ENCODE peak calls at places on chromosomes 16 and 17, in eight cellular contexts. One of them, this sample, is unnamed.

GRCh38 chr17:41571561-41572434 is at the start of gene KRT9:
- DNase-seq in stomach: no peak
- DNase-seq in endodermal cell: peak; percentile 43
- DNase-seq in IMR-90: no peak
- DNase-seq in A549: no peak
- DNase-seq in lung: no peak
- DNase-seq in GM23338: no peak
- DNase-seq in thoracic aorta: no peak
- DNase-seq in this sample: no peak

GRCh38 chr16:56513972-56514371 is 5.9 kb downstream of the BBS2 start:
- DNase-seq in stomach: peak; percentile 48
- DNase-seq in thoracic aorta: no peak
- DNase-seq in lung: no peak
- DNase-seq in endodermal cell: peak; percentile 62
- DNase-seq in A549: peak; percentile 51
- DNase-seq in GM23338: peak; percentile 70
- DNase-seq in IMR-90: peak; percentile 74
- DNase-seq in this sample: peak; percentile 71

GRCh38 chr17:69567130-69567529 is 152.6 kb downstream of the MAP2K6 start:
- DNase-seq in GM23338: peak; percentile 41
- DNase-seq in lung: no peak
- DNase-seq in stomach: no peak
- DNase-seq in A549: no peak
- DNase-seq in thoracic aorta: no peak
- DNase-seq in endodermal cell: peak; percentile 64
- DNase-seq in IMR-90: peak; percentile 31
- DNase-seq in this sample: no peak

GRCh38 chr17:75763269-75763607 is 1.8 kb downstream of the GALK1 start:
- DNase-seq in IMR-90: no peak
- DNase-seq in GM23338: no peak
- DNase-seq in A549: no peak
- DNase-seq in thoracic aorta: no peak
- DNase-seq in lung: no peak
- DNase-seq in endodermal cell: no peak
- DNase-seq in stomach: no peak
- DNase-seq in this sample: no peak

GRCh38 chr17:41284043-41284442 is 8.5 kb downstream of the KRTAP9-7 start:
- DNase-seq in lung: no peak
- DNase-seq in A549: no peak
- DNase-seq in IMR-90: peak; percentile 41
- DNase-seq in GM23338: peak; percentile 21
- DNase-seq in stomach: no peak
- DNase-seq in endodermal cell: no peak
- DNase-seq in thoracic aorta: no peak
- DNase-seq in this sample: no peak

GRCh38 chr16:78768226-78768625 is 668.8 kb downstream of the WWOX start:
- DNase-seq in stomach: no peak
- DNase-seq in IMR-90: no peak
- DNase-seq in A549: no peak
- DNase-seq in thoracic aorta: no peak
- DNase-seq in GM23338: no peak
- DNase-seq in lung: no peak
- DNase-seq in endodermal cell: no peak
- DNase-seq in this sample: no peak

GRCh38 chr17:77327181-77327565 is 186.4 kb downstream of the SEC14L1 start:
- DNase-seq in IMR-90: no peak
- DNase-seq in endodermal cell: peak; percentile 46
- DNase-seq in lung: peak; percentile 27
- DNase-seq in A549: no peak
- DNase-seq in stomach: peak; percentile 17
- DNase-seq in GM23338: no peak
- DNase-seq in thoracic aorta: no peak
- DNase-seq in this sample: no peak

GRCh38 chr16:27745348-27745747 is 195.4 kb downstream of the KATNIP start:
- DNase-seq in IMR-90: peak; percentile 23
- DNase-seq in GM23338: no peak
- DNase-seq in stomach: no peak
- DNase-seq in endodermal cell: no peak
- DNase-seq in A549: peak; percentile 14
- DNase-seq in thoracic aorta: no peak
- DNase-seq in lung: no peak
- DNase-seq in this sample: no peak

GRCh38 chr16:69851491-69852240 is 89.5 kb downstream of the WWP2 start:
- DNase-seq in IMR-90: peak; percentile 61
- DNase-seq in stomach: no peak
- DNase-seq in GM23338: no peak
- DNase-seq in A549: no peak
- DNase-seq in thoracic aorta: no peak
- DNase-seq in lung: no peak
- DNase-seq in endodermal cell: no peak
- DNase-seq in this sample: no peak

GRCh38 chr17:1764274-1764673 is 2.4 kb downstream of the SERPINF1 start:
- DNase-seq in endodermal cell: no peak
- DNase-seq in lung: peak; percentile 59
- DNase-seq in thoracic aorta: no peak
- DNase-seq in GM23338: no peak
- DNase-seq in A549: no peak
- DNase-seq in stomach: peak; percentile 66
- DNase-seq in IMR-90: peak; percentile 87
- DNase-seq in this sample: no peak

GRCh38 chr17:31509095-31509804 is 117.8 kb downstream of the RAB11FIP4 start:
- DNase-seq in thoracic aorta: no peak
- DNase-seq in IMR-90: no peak
- DNase-seq in stomach: no peak
- DNase-seq in lung: no peak
- DNase-seq in endodermal cell: no peak
- DNase-seq in A549: no peak
- DNase-seq in GM23338: no peak
- DNase-seq in this sample: no peak

GRCh38 chr17:383771-384621 is 31.4 kb upstream of the RPH3AL start:
- DNase-seq in stomach: no peak
- DNase-seq in GM23338: no peak
- DNase-seq in IMR-90: no peak
- DNase-seq in lung: no peak
- DNase-seq in thoracic aorta: no peak
- DNase-seq in A549: no peak
- DNase-seq in endodermal cell: no peak
- DNase-seq in this sample: no peak

GRCh38 chr17:73165616-73166404 is 1.0 kb downstream of the SSTR2 start:
- DNase-seq in IMR-90: no peak
- DNase-seq in endodermal cell: peak; percentile 80
- DNase-seq in thoracic aorta: no peak
- DNase-seq in lung: no peak
- DNase-seq in GM23338: peak; percentile 50
- DNase-seq in A549: no peak
- DNase-seq in stomach: no peak
- DNase-seq in this sample: no peak

GRCh38 chr17:66580178-66580577 is 254.7 kb upstream of the CACNG5 start:
- DNase-seq in A549: peak; percentile 26
- DNase-seq in stomach: peak; percentile 38
- DNase-seq in GM23338: peak; percentile 54
- DNase-seq in IMR-90: peak; percentile 76
- DNase-seq in thoracic aorta: no peak
- DNase-seq in lung: peak; percentile 50
- DNase-seq in endodermal cell: peak; percentile 71
- DNase-seq in this sample: peak; percentile 72

GRCh38 chr17:70483624-70484023 is 314.3 kb downstream of the KCNJ2 start:
- DNase-seq in IMR-90: no peak
- DNase-seq in thoracic aorta: no peak
- DNase-seq in endodermal cell: peak; percentile 45
- DNase-seq in lung: no peak
- DNase-seq in GM23338: no peak
- DNase-seq in A549: no peak
- DNase-seq in stomach: no peak
- DNase-seq in this sample: peak; percentile 3

GRCh38 chr17:31318298-31319190 is 2.9 kb downstream of the EVI2A start:
- DNase-seq in A549: no peak
- DNase-seq in GM23338: peak; percentile 29
- DNase-seq in endodermal cell: no peak
- DNase-seq in thoracic aorta: peak; percentile 4
- DNase-seq in IMR-90: peak; percentile 85
- DNase-seq in stomach: peak; percentile 35
- DNase-seq in lung: peak; percentile 37
- DNase-seq in this sample: no peak

GRCh38 chr16:2884041-2884451 is 1.0 kb downstream of the FLYWCH2 start:
- DNase-seq in lung: no peak
- DNase-seq in endodermal cell: no peak
- DNase-seq in stomach: no peak
- DNase-seq in A549: no peak
- DNase-seq in thoracic aorta: no peak
- DNase-seq in IMR-90: no peak
- DNase-seq in GM23338: no peak
- DNase-seq in this sample: no peak

GRCh38 chr16:20826039-20826566 is 19.8 kb downstream of the REXO5 start:
- DNase-seq in IMR-90: peak; percentile 44
- DNase-seq in thoracic aorta: no peak
- DNase-seq in lung: no peak
- DNase-seq in stomach: peak; percentile 32
- DNase-seq in endodermal cell: no peak
- DNase-seq in GM23338: no peak
- DNase-seq in A549: no peak
- DNase-seq in this sample: no peak

GRCh38 chr16:75075688-75076268 is 40.8 kb downstream of the LDHD start:
- DNase-seq in lung: no peak
- DNase-seq in thoracic aorta: no peak
- DNase-seq in A549: no peak
- DNase-seq in GM23338: no peak
- DNase-seq in endodermal cell: no peak
- DNase-seq in IMR-90: no peak
- DNase-seq in stomach: no peak
- DNase-seq in this sample: no peak

DNA sequence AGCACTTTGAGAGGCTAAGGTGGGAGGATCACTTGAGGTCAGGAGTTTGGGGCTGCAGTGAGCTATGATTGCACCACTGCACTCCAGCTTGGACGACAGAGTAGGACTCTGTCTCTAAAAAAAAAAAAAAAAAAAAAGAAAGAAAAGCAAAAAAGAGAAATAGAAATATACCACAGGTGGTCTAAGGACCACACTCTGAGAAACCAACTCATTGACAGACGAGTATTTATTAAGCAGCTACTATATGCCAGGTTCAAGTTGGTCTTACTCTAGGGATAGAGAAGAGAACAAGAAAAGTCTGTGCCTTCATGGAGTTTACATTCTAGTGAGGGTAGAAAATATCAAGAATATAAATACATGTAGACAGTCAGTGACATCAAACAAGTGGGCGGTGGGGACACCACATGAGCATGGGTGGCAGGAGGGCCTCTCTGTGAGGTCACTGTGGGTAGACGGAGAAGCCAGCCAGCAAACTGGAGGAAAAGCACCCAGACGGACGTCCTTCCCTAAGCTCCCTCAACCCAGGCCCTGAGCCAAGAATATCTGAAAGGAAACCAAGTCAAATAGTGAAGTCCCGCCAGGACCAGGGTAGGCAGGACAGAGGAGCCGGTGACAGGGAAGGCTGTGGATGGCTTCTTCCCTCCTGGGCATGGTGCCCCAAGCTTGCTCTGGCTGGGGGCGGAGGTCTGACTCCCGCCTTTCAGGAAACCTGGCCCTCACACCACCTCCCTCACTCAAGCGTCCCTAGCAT is 4.7 kb downstream of the CDIPT start:
- DNase-seq in A549: no peak
- DNase-seq in stomach: peak; percentile 73
- DNase-seq in GM23338: no peak
- DNase-seq in endodermal cell: no peak
- DNase-seq in thoracic aorta: peak; percentile 51
- DNase-seq in lung: no peak
- DNase-seq in IMR-90: no peak
- DNase-seq in this sample: no peak
- H3K4me1 ChIP-seq in A549: peaks cover 11% of the 10 kb centered on the region
- H3K4me1 ChIP-seq in stomach: peaks cover 65% of the 10 kb centered on the region
- H3K4me1 ChIP-seq in GM23338: peaks cover 5% of the 10 kb centered on the region
- H3K4me1 ChIP-seq in endodermal cell: no peaks in the 10 kb centered on the region
- H3K4me1 ChIP-seq in thoracic aorta: peaks cover 44% of the 10 kb centered on the region
- H3K4me1 ChIP-seq in lung: peaks cover 4% of the 10 kb centered on the region
- H3K4me1 ChIP-seq in IMR-90: peaks cover 4% of the 10 kb centered on the region
- H3K4me1 ChIP-seq in this sample: peaks cover 6% of the 10 kb centered on the region

GRCh38 chr17:82289822-82290541 is 16.5 kb upstream of the CSNK1D start:
- DNase-seq in thoracic aorta: no peak
- DNase-seq in stomach: no peak
- DNase-seq in A549: no peak
- DNase-seq in lung: no peak
- DNase-seq in endodermal cell: peak; percentile 66
- DNase-seq in GM23338: no peak
- DNase-seq in IMR-90: no peak
- DNase-seq in this sample: no peak
- TF ChIP-seq CTCF in thoracic aorta: no peak
- TF ChIP-seq CTCF in stomach: no peak
- TF ChIP-seq CTCF in A549: no peak
- TF ChIP-seq CTCF in lung: no peak
- TF ChIP-seq CTCF in endodermal cell: no peak
- TF ChIP-seq CTCF in GM23338: no peak
- TF ChIP-seq CTCF in IMR-90: no peak
- TF ChIP-seq CTCF in this sample: no peak

DNA sequence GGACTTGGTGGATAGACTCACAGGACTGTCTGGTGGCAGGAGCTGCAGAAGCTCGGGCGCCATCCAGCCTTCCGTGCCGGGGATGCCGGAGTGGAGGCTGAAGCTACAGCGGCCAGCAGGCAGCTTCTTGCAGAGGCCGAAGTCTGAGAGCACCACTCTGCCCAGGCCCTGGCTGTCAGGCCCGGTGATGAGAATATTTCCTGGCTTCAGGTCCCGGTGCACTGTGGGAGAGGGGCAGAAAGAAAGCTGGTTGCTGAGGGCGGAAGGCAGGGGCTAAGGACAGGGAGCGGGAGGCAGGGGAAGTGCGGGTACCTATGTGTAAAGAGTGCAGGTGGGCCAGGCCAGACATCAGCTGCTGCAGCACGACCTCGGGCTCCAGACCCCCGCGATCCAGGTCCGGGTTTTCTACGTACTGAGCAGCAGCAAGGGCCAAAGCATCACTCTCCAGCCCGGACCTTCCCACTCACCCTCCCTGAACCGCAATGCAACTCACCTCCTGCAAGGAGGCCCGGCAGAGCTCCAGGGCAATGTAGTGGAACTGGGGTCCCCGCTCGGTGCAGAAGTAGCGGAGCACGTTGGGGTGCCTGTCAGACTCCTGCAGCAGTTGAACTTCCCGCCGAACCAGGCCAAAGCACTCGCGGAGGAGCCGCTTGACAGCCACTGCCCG is 16.2 kb downstream of the PLK1 start:
- DNase-seq in thoracic aorta: no peak
- DNase-seq in A549: no peak
- DNase-seq in GM23338: peak; percentile 94
- DNase-seq in endodermal cell: peak; percentile 95
- DNase-seq in lung: no peak
- DNase-seq in stomach: no peak
- DNase-seq in IMR-90: peak; percentile 38
- DNase-seq in this sample: no peak
- H3K4me3 ChIP-seq in thoracic aorta: peak overlapping the region; percentile 60
- H3K4me3 ChIP-seq in A549: no peak overlapping the region
- H3K4me3 ChIP-seq in GM23338: peak overlapping the region; percentile 63
- H3K4me3 ChIP-seq in endodermal cell: peak overlapping the region; percentile 64
- H3K4me3 ChIP-seq in lung: no peak overlapping the region
- H3K4me3 ChIP-seq in stomach: no peak overlapping the region
- H3K4me3 ChIP-seq in IMR-90: no peak overlapping the region
- H3K4me3 ChIP-seq in this sample: no peak overlapping the region

DNA sequence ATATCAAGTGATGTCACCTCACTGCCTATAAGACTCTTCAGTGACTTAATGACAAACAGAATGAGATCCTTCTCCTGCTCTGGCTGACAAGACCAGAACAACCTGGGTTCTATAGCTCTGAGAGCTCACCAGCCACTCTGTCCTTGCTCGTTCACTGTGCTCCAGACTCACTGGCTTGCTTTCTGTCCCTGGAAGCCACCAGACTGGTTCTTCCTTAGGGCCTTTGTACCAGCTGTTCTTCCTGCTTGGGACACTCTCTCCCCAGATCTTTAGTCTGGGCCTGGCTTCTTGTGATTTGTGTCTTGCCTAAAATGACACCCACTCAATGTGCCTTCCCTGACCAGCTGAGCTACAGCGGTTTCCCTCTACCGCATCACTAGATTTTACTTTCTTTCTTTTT is 76.1 kb downstream of the FTO start:
- DNase-seq in A549: no peak
- DNase-seq in endodermal cell: no peak
- DNase-seq in IMR-90: no peak
- DNase-seq in stomach: peak; percentile 50
- DNase-seq in lung: no peak
- DNase-seq in GM23338: no peak
- DNase-seq in thoracic aorta: no peak
- DNase-seq in this sample: peak; percentile 62
- H3K4me1 ChIP-seq in A549: peaks cover 81% of the 10 kb centered on the region
- H3K4me1 ChIP-seq in endodermal cell: peaks cover 3% of the 10 kb centered on the region
- H3K4me1 ChIP-seq in IMR-90: peaks cover 12% of the 10 kb centered on the region
- H3K4me1 ChIP-seq in stomach: peaks cover 71% of the 10 kb centered on the region
- H3K4me1 ChIP-seq in lung: peaks cover 5% of the 10 kb centered on the region
- H3K4me1 ChIP-seq in GM23338: peaks cover 32% of the 10 kb centered on the region
- H3K4me1 ChIP-seq in thoracic aorta: peaks cover 47% of the 10 kb centered on the region
- H3K4me1 ChIP-seq in this sample: peaks cover 51% of the 10 kb centered on the region

This sample was measured in Caco-2.